ENCODE peak calls at places on chromosomes 6 and 20, in five cellular contexts. A, K, R, F and P are unnamed samples.

GRCh38 chr6:162706236-162706635 is 21.3 kb downstream of the PRKN start:
- DNase-seq in R (peak; percentile 60), A (peak; percentile 59), K (peak; percentile 3), F (no peak), P (no peak)

GRCh38 chr6:88376759-88377387 is 210.7 kb upstream of the CNR1 start:
- DNase-seq in K (peak; percentile 92), R (no peak), F (no peak), A (peak; percentile 72), P (peak; percentile 97)

GRCh38 chr6:108966855-108967755 is 118.9 kb downstream of the ARMC2 start:
- DNase-seq in R (no peak), F (no peak), K (peak; percentile 65), A (peak; percentile 69), P (peak; percentile 28)

GRCh38 chr6:22082278-22082677 is 214.6 kb downstream of the PRL start:
- DNase-seq in K (peak; percentile 62), F (no peak), R (no peak), A (peak; percentile 48), P (no peak)

GRCh38 chr6:167735498-167736201 is 91.1 kb upstream of the AFDN start:
- DNase-seq in F (no peak), A (no peak), K (no peak), R (peak; percentile 35), P (no peak)

GRCh38 chr6:5866547-5867051 is 140.1 kb downstream of the NRN1 start:
- DNase-seq in F (no peak), A (peak; percentile 8), K (peak; percentile 75), R (no peak), P (peak; percentile 52)

GRCh38 chr20:50284811-50285375 is 94.3 kb downstream of the CEBPB start:
- DNase-seq in F (no peak), A (peak; percentile 35), R (no peak), K (no peak), P (peak; percentile 35)

GRCh38 chr6:138231399-138231886 is 13.2 kb upstream of the PBOV1 start:
- DNase-seq in A (no peak), F (no peak), K (no peak), R (no peak), P (peak; percentile 12)

GRCh38 chr6:143782517-143782916 is 60.6 kb upstream of the LTV1 start:
- DNase-seq in A (no peak), R (no peak), F (no peak), K (no peak), P (peak; percentile 44)

GRCh38 chr6:150074651-150075416 is 5.9 kb upstream of the ULBP3 start:
- DNase-seq in A (peak; percentile 27), F (no peak), K (peak; percentile 28), R (no peak), P (no peak)

GRCh38 chr6:139017227-139017626 is 11.3 kb upstream of the ABRACL start:
- DNase-seq in A (peak; percentile 16), R (no peak), F (no peak), K (peak; percentile 45), P (peak; percentile 39)

GRCh38 chr20:58511861-58512260 is 3.3 kb downstream of the APCDD1L start:
- DNase-seq in R (no peak), F (no peak), K (no peak), A (peak; percentile 18), P (no peak)

GRCh38 chr6:44054635-44055559 is 72.4 kb downstream of the MRPL14 start:
- DNase-seq in F (no peak), A (no peak), K (peak; percentile 61), R (no peak), P (peak; percentile 63)

GRCh38 chr6:100171533-100172321 is 177.7 kb upstream of the MCHR2 start:
- DNase-seq in R (no peak), K (peak; percentile 92), F (no peak), A (peak; percentile 15), P (peak; percentile 79)

GRCh38 chr6:161166677-161167076 is 107.2 kb downstream of the AGPAT4 start:
- DNase-seq in R (no peak), A (no peak), K (no peak), F (no peak), P (no peak)

GRCh38 chr6:161168281-161168891 is 105.5 kb downstream of the AGPAT4 start:
- DNase-seq in A (peak; percentile 77), K (peak; percentile 97), F (no peak), R (peak; percentile 71), P (peak; percentile 98)

GRCh38 chr6:161169690-161170089 is 104.2 kb downstream of the AGPAT4 start:
- DNase-seq in R (peak; percentile 58), K (peak; percentile 82), F (no peak), A (peak; percentile 46), P (peak; percentile 83)

GRCh38 chr6:161169060-161169459 is 104.8 kb downstream of the AGPAT4 start:
- DNase-seq in R (no peak), A (no peak), F (no peak), K (no peak), P (peak; percentile 28)

DNA sequence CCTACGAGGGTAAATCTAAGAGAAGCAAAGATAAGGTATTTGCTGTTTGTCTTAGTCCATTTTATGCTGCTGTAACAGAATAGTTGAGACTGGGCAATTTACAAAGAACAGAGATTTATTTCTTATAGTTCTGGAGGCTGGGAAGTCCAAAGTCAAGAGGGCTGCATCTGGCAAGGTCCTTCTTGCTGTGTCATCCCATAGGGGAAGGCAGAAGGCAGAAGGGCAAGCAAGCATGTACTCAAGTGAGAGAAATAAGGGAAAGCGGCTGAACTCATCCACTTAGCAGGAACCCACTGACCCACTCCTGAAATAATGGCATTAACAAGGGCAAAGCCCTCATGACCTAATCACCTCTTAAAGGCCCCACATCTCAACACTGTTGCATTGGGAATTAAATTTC is 102.7 kb downstream of the AGPAT4 start:
- DNase-seq in R (no peak), A (no peak), K (no peak), F (no peak), P (no peak)
- H3K4me3 ChIP-seq in R (no peak overlapping the region), A (no peak overlapping the region), K (no peak overlapping the region), F (no peak overlapping the region), P (no peak overlapping the region)

DNA sequence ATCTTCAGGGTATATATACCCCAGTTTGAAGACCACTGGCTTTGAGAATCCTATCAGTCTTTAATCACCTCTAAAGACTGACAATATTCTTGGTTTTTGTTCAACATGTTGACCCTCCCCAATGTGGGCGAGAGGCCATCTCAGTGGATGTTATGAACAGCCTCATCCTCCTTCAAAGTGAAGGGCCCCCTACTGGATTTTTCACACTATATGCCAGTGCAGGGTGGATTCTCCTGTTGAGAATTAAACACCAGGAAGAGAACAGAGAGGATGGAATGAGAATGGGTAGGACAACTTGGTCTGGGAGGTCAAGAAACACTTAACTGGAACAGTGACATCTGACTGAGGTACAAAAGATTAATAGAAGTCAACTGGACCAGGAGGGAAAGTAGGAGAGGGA is 327.1 kb downstream of the MAFB start:
- DNase-seq in R (no peak), K (no peak), A (no peak), F (no peak), P (no peak)
- TF ChIP-seq CTCF in R (no peak), K (no peak), A (no peak), F (no peak), P (no peak)

GRCh38 chr6:27141472-27142015 is 106.0 kb upstream of the PRSS16 start:
- DNase-seq in A (no peak), R (no peak), K (no peak), F (no peak), P (no peak)

GRCh38 chr6:27145731-27146455 is 101.6 kb upstream of the PRSS16 start:
- DNase-seq in K (peak; percentile 93), F (peak; percentile 75), R (peak; percentile 79), A (peak; percentile 92), P (peak; percentile 91)

GRCh38 chr6:27144740-27145079 is 102.8 kb upstream of the PRSS16 start:
- DNase-seq in F (no peak), K (no peak), R (no peak), A (no peak), P (no peak)

GRCh38 chr6:27141013-27141412 is 106.5 kb upstream of the PRSS16 start:
- DNase-seq in A (no peak), F (no peak), R (no peak), K (no peak), P (no peak)

GRCh38 chr6:27143474-27144026 is 104.0 kb upstream of the PRSS16 start:
- DNase-seq in K (no peak), R (no peak), A (no peak), F (no peak), P (no peak)
- H3K4me3 ChIP-seq in K (no peak overlapping the region), R (no peak overlapping the region), A (no peak overlapping the region), F (no peak overlapping the region), P (no peak overlapping the region)

GRCh38 chr6:142551145-142551811 is 249.5 kb downstream of the ADGRG6 start:
- DNase-seq in A (no peak), K (peak; percentile 42), R (no peak), F (peak; percentile 55), P (peak; percentile 17)
- TF ChIP-seq CTCF in A (peak; percentile 15), K (no peak), R (no peak), F (no peak), P (no peak)

GRCh38 chr20:38828514-38829295 is 23.2 kb downstream of the PPP1R16B start:
- DNase-seq in R (no peak), A (no peak), K (no peak), F (no peak), P (no peak)

GRCh38 chr20:38825571-38825900 is 20.0 kb downstream of the PPP1R16B start:
- DNase-seq in K (no peak), A (no peak), R (no peak), F (no peak), P (no peak)

GRCh38 chr20:38829296-38829875 is 23.9 kb downstream of the PPP1R16B start:
- DNase-seq in A (no peak), R (no peak), K (no peak), F (no peak), P (no peak)

GRCh38 chr20:38827770-38828281 is 22.3 kb downstream of the PPP1R16B start:
- DNase-seq in R (no peak), A (peak; percentile 43), K (no peak), F (no peak), P (no peak)

DNA sequence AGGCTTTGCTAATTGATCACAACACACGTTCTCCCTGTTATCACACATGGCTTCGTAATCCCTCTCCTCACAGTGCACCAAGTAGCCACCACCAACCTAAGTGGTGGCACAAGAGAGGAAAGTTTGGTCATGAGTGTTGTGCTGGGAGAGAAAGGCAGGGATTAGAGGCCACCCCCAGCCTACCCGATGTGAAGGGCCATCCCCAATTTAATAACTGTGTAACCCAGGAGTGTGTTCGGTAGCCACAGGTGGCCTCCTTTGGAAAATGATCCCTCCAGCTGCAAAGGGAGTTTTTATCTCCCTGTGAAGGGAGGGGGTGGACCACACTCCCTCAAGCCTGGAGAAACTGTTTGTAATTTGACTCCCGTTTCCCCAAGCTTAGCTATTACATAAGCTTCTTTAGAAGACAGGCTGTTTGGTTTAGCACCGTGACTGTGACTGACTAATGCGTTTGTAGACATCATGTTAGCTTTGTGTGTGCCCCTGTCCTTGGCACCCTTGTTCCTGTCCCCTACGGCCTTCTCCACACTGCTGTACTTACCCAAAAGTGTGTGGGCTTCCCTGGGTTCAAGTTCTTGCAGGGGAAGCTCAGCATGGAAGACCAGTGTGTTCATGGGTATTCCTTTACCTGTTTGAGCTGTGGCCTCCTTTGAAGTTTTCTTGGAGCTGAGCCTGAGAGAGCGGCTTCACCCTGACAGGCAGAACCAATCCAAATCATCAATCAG is 20.6 kb downstream of the PPP1R16B start:
- DNase-seq in A (peak; percentile 50), K (peak; percentile 78), F (no peak), R (no peak), P (peak; percentile 62)
- H3K4me3 ChIP-seq in A (no peak overlapping the region), K (no peak overlapping the region), F (no peak overlapping the region), R (no peak overlapping the region), P (no peak overlapping the region)